ENCODE peak calls at places on chromosomes 3 and 15, in nine cellular contexts. B, P, O, E, I, Y, D, A and H are unnamed samples.

GRCh38 chr15:30905821-30906220 is 2.1 kb downstream of the FAN1 start:
- DNase-seq in B (no peak), P (no peak), O (no peak), E (no peak), I (no peak), Y (no peak), D (no peak), A (no peak), H (no peak)

GRCh38 chr15:65204931-65205655 is 6.2 kb downstream of the CILP start:
- DNase-seq in B (no peak), P (no peak), O (no peak), E (no peak), I (no peak), Y (no peak), D (no peak), A (no peak), H (no peak)

GRCh38 chr3:152835311-152836102 is 576 bp downstream of the P2RY1 start:
- DNase-seq in B (peak), P (peak), O (peak), E (no peak), I (peak), Y (peak), D (peak), A (peak), H (peak)

GRCh38 chr3:127889461-127889863 is 25.6 kb upstream of the KBTBD12 start:
- DNase-seq in B (no peak), P (peak), O (no peak), E (peak), I (no peak), Y (no peak), D (no peak), A (no peak), H (peak)

GRCh38 chr15:40762919-40763800 is 708 bp upstream of the GCHFR start:
- DNase-seq in B (peak), P (peak), O (peak), E (no peak), I (peak), Y (peak), D (peak), A (no peak), H (peak)

GRCh38 chr3:194579091-194579606 is 54.1 kb downstream of the TMEM44 start:
- DNase-seq in B (no peak), P (peak), O (no peak), E (no peak), I (no peak), Y (no peak), D (no peak), A (no peak), H (no peak)

GRCh38 chr3:40593351-40593750 is 68.6 kb downstream of the ZNF621 start:
- DNase-seq in B (no peak), P (peak), O (no peak), E (no peak), I (no peak), Y (no peak), D (no peak), A (no peak), H (no peak)

GRCh38 chr3:183699238-183699947 is 1.8 kb downstream of the YEATS2 start:
- DNase-seq in B (no peak), P (no peak), O (no peak), E (no peak), I (no peak), Y (no peak), D (peak), A (peak), H (no peak)

GRCh38 chr3:126556637-126557414 is 1.9 kb downstream of the C3orf22 start:
- DNase-seq in B (no peak), P (no peak), O (no peak), E (no peak), I (no peak), Y (no peak), D (no peak), A (peak), H (no peak)

GRCh38 chr3:63355809-63356208 is 77.7 kb downstream of the SYNPR start:
- DNase-seq in B (no peak), P (no peak), O (no peak), E (no peak), I (no peak), Y (no peak), D (no peak), A (no peak), H (no peak)

GRCh38 chr3:113330742-113331141 is 110.6 kb downstream of the CFAP44 start:
- DNase-seq in B (no peak), P (no peak), O (no peak), E (no peak), I (no peak), Y (no peak), D (no peak), A (no peak), H (no peak)

GRCh38 chr3:46351646-46352045 is 2.3 kb upstream of the CCR2 start:
- DNase-seq in B (no peak), P (no peak), O (no peak), E (no peak), I (no peak), Y (no peak), D (no peak), A (no peak), H (no peak)

GRCh38 chr3:78255403-78255802 is 1215.5 kb downstream of the ROBO2 start:
- DNase-seq in B (no peak), P (peak), O (no peak), E (peak), I (no peak), Y (no peak), D (no peak), A (no peak), H (no peak)

GRCh38 chr3:122913539-122914100 is 113.9 kb downstream of the SEMA5B start:
- DNase-seq in B (no peak), P (no peak), O (no peak), E (no peak), I (no peak), Y (no peak), D (no peak), A (peak), H (no peak)

GRCh38 chr3:81466161-81466560 is 295.3 kb downstream of the GBE1 start:
- DNase-seq in B (no peak), P (no peak), O (no peak), E (no peak), I (no peak), Y (no peak), D (no peak), A (no peak), H (no peak)

GRCh38 chr3:125634346-125634964 is 39.2 kb upstream of the OSBPL11 start:
- DNase-seq in B (no peak), P (no peak), O (no peak), E (no peak), I (no peak), Y (no peak), D (no peak), A (peak), H (no peak)

GRCh38 chr3:25910997-25911396 is 121.1 kb downstream of the OXSM start:
- DNase-seq in B (peak), P (peak), O (peak), E (no peak), I (no peak), Y (no peak), D (peak), A (peak), H (no peak)

GRCh38 chr15:66775127-66776105 is 73.4 kb downstream of the SMAD6 start:
- DNase-seq in B (no peak), P (peak), O (no peak), E (no peak), I (no peak), Y (no peak), D (no peak), A (no peak), H (no peak)

GRCh38 chr15:50190166-50190570 is 8.2 kb downstream of the SLC27A2 start:
- DNase-seq in B (no peak), P (no peak), O (no peak), E (no peak), I (no peak), Y (no peak), D (no peak), A (no peak), H (no peak)

GRCh38 chr3:96510334-96510733 is 304.1 kb upstream of the EPHA6 start:
- DNase-seq in B (no peak), P (no peak), O (no peak), E (no peak), I (no peak), Y (no peak), D (no peak), A (no peak), H (no peak)

GRCh38 chr3:99504258-99504657 is 134.1 kb upstream of the COL8A1 start:
- DNase-seq in B (peak), P (no peak), O (no peak), E (no peak), I (no peak), Y (no peak), D (no peak), A (no peak), H (no peak)

GRCh38 chr15:95284933-95285401 is 1045.5 kb upstream of the NR2F2 start:
- DNase-seq in B (no peak), P (peak), O (peak), E (no peak), I (no peak), Y (no peak), D (no peak), A (peak), H (no peak)

GRCh38 chr3:139122612-139123011 is 77.9 kb upstream of the PRR23C start:
- DNase-seq in B (no peak), P (no peak), O (no peak), E (no peak), I (no peak), Y (no peak), D (no peak), A (no peak), H (no peak)

GRCh38 chr3:148882288-148882687 is 17.2 kb downstream of the CPA3 start:
- DNase-seq in B (no peak), P (peak), O (no peak), E (no peak), I (no peak), Y (no peak), D (no peak), A (no peak), H (no peak)

GRCh38 chr3:89314454-89314853 is 207.0 kb downstream of the EPHA3 start:
- DNase-seq in B (peak), P (peak), O (peak), E (no peak), I (no peak), Y (no peak), D (no peak), A (peak), H (no peak)

GRCh38 chr15:25532269-25532668 is 93.4 kb upstream of the UBE3A start:
- DNase-seq in B (no peak), P (no peak), O (no peak), E (no peak), I (no peak), Y (no peak), D (no peak), A (peak), H (no peak)

GRCh38 chr3:134923286-134923685 is 128.2 kb downstream of the EPHB1 start:
- DNase-seq in B (no peak), P (no peak), O (no peak), E (no peak), I (no peak), Y (no peak), D (no peak), A (no peak), H (no peak)

GRCh38 chr3:105328338-105328730 is 38.4 kb upstream of the ALCAM start:
- DNase-seq in B (no peak), P (no peak), O (no peak), E (no peak), I (no peak), Y (no peak), D (no peak), A (no peak), H (no peak)

GRCh38 chr15:99474041-99474906 is 91.5 kb upstream of the MEF2A start:
- DNase-seq in B (no peak), P (peak), O (no peak), E (no peak), I (no peak), Y (peak), D (no peak), A (no peak), H (peak)

GRCh38 chr3:14898929-14899328 is 48.5 kb upstream of the NR2C2 start:
- DNase-seq in B (no peak), P (no peak), O (no peak), E (no peak), I (no peak), Y (no peak), D (no peak), A (peak), H (no peak)

GRCh38 chr3:16653712-16654111 is 48.5 kb upstream of the DAZL start:
- DNase-seq in B (no peak), P (no peak), O (no peak), E (no peak), I (no peak), Y (no peak), D (no peak), A (no peak), H (no peak)

GRCh38 chr15:94327356-94327936 is 96.1 kb downstream of the MCTP2 start:
- DNase-seq in B (peak), P (peak), O (peak), E (no peak), I (no peak), Y (no peak), D (no peak), A (no peak), H (no peak)

GRCh38 chr3:65979731-65980130 is 59.0 kb downstream of the MAGI1 start:
- DNase-seq in B (no peak), P (peak), O (no peak), E (no peak), I (no peak), Y (no peak), D (no peak), A (no peak), H (no peak)

GRCh38 chr3:141499304-141499703 is 12.5 kb downstream of the RASA2 start:
- DNase-seq in B (no peak), P (no peak), O (no peak), E (no peak), I (no peak), Y (no peak), D (no peak), A (no peak), H (no peak)

GRCh38 chr3:141498592-141499223 is 11.9 kb downstream of the RASA2 start:
- DNase-seq in B (no peak), P (no peak), O (no peak), E (no peak), I (peak), Y (no peak), D (peak), A (no peak), H (no peak)

GRCh38 chr3:141500397-141500796 is 13.6 kb downstream of the RASA2 start:
- DNase-seq in B (no peak), P (no peak), O (no peak), E (no peak), I (no peak), Y (no peak), D (no peak), A (no peak), H (no peak)

GRCh38 chr3:141505166-141505565 is 18.3 kb downstream of the RASA2 start:
- DNase-seq in B (no peak), P (no peak), O (no peak), E (no peak), I (no peak), Y (no peak), D (no peak), A (no peak), H (no peak)

DNA sequence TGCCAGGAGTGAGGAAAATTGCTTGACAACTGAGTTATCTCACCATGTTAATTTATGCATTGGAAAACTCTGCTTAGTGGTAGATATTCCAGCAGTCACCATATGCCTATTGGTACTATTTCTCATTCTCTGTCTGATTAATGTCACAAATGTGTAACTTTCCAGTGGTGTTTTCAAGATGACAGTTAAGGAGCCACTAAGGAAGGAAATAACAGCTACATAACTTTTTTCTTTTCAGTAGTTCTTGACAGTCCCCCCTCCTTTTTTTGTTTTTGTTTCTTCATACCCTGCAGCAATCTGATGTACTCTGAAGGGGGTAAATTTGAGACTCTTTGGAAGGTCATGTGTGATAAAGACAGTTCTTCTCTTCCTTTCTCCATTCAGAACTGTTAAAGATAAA is 13.1 kb downstream of the RASA2 start:
- DNase-seq in B (no peak), P (no peak), O (no peak), E (no peak), I (no peak), Y (no peak), D (no peak), A (no peak), H (no peak)
- H3K4me3 ChIP-seq in B (no peak), P (no peak), O (no peak), E (no peak), I (no peak), Y (no peak), D (no peak), A (no peak), H (no peak)

GRCh38 chr15:41843571-41843970 is 4.9 kb downstream of the PLA2G4B start:
- DNase-seq in B (no peak), P (no peak), O (no peak), E (no peak), I (no peak), Y (no peak), D (no peak), A (no peak), H (no peak)

GRCh38 chr15:41847981-41848380 is 9.3 kb downstream of the PLA2G4B start:
- DNase-seq in B (no peak), P (no peak), O (no peak), E (no peak), I (no peak), Y (no peak), D (no peak), A (no peak), H (no peak)

GRCh38 chr15:41842229-41842628 is 3.6 kb downstream of the PLA2G4B start:
- DNase-seq in B (no peak), P (no peak), O (no peak), E (no peak), I (no peak), Y (no peak), D (no peak), A (no peak), H (no peak)

GRCh38 chr15:41847206-41847605 is 8.6 kb downstream of the PLA2G4B start:
- DNase-seq in B (no peak), P (no peak), O (no peak), E (no peak), I (no peak), Y (no peak), D (no peak), A (no peak), H (no peak)

GRCh38 chr15:41844814-41845213 is 6.2 kb downstream of the PLA2G4B start:
- DNase-seq in B (no peak), P (no peak), O (no peak), E (no peak), I (no peak), Y (no peak), D (no peak), A (no peak), H (no peak)
- H3K4me3 ChIP-seq in B (no peak), P (no peak), O (no peak), E (no peak), I (no peak), Y (no peak), D (no peak), A (no peak), H (no peak)

GRCh38 chr15:96334705-96335428 is 4.4 kb downstream of the NR2F2 start:
- DNase-seq in B (no peak), P (no peak), O (peak), E (no peak), I (no peak), Y (no peak), D (no peak), A (no peak), H (no peak)
- H3K4me3 ChIP-seq in B (peak), P (peak), O (peak), E (peak), I (peak), Y (peak), D (peak), A (no peak), H (peak)

DNA sequence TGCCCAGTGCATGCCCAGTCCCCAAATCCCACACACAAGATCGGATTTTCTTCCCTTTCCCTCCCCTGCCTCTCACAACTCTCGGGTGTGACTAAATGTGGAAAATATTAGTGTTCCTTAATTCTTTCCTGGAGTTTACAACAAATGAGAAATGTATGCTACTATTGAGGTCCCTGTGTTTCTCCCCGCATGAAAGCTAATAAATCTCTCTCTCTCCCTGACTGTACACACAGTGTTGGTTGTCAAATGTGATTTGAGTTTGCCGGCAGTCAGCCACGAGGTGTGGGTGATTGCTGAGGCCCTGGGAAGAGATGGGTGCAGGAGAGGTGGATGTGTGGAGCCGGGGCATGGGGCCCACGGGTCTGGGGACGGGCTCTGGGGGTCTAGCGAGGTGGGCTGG is 161.4 kb upstream of the IQSEC1 start:
- DNase-seq in B (no peak), P (no peak), O (no peak), E (no peak), I (no peak), Y (no peak), D (no peak), A (no peak), H (no peak)
- H3K4me3 ChIP-seq in B (no peak), P (no peak), O (no peak), E (no peak), I (no peak), Y (no peak), D (no peak), A (no peak), H (no peak)